ENCODE peak calls at places on chromosomes 16 and 17, in ten cellular contexts. A is HTR-8/SVneo; N is activated T-helper 1 cell treated with anti-CD3 and anti-CD28 coated beads, Interleukin-2, amount 50 U/mL, for 16 hours; V is LoVo; H is neural crest cell; M is HS-5; R is OCI-LY7; F is mammary epithelial cell; S is RWPE1; W is HCEC 1CT. Q is an unnamed sample.

GRCh38 chr17:13600475-13601316 is 1.0 kb downstream of the HS3ST3A1 start:
- DNase-seq in F (no peak), A (no peak), N (no peak), V (no peak), S (no peak), H (peak; percentile 34), M (no peak), R (no peak), W (peak; percentile 51), Q (no peak)

GRCh38 chr16:55120408-55120807 is 189.7 kb downstream of the IRX5 start:
- DNase-seq in W (no peak), V (no peak), M (no peak), A (no peak), S (no peak), R (no peak), N (no peak), F (peak; percentile 16), H (no peak), Q (no peak)

GRCh38 chr17:4230142-4230541 is 33.6 kb downstream of the ANKFY1 start:
- DNase-seq in A (peak; percentile 90), W (peak; percentile 97), N (no peak), H (no peak), F (peak; percentile 64), M (peak; percentile 89), R (no peak), S (peak; percentile 81), V (peak; percentile 41), Q (no peak)

GRCh38 chr17:44197980-44198720 is 1.5 kb downstream of the ATXN7L3 start:
- DNase-seq in N (no peak), H (no peak), A (peak; percentile 65), V (no peak), M (no peak), W (peak; percentile 72), F (peak; percentile 63), S (peak; percentile 45), R (peak; percentile 65), Q (peak; percentile 40)

GRCh38 chr17:21711182-21711581 is 18.9 kb downstream of the KCNJ18 start:
- DNase-seq in M (no peak), S (no peak), W (no peak), F (no peak), N (no peak), A (no peak), R (no peak), H (no peak), V (no peak), Q (no peak)

GRCh38 chr17:61808442-61808841 is 54.9 kb downstream of the BRIP1 start:
- DNase-seq in W (no peak), N (no peak), H (no peak), A (no peak), V (no peak), S (no peak), R (no peak), M (no peak), F (no peak), Q (no peak)

GRCh38 chr16:77834600-77834963 is 46.2 kb downstream of the VAT1L start:
- DNase-seq in N (no peak), R (no peak), V (no peak), F (no peak), H (no peak), W (peak; percentile 70), S (no peak), A (peak; percentile 72), M (peak; percentile 61), Q (peak; percentile 21)

GRCh38 chr17:19445105-19445504 is 34.1 kb downstream of the RNF112 start:
- DNase-seq in N (no peak), F (peak; percentile 8), A (no peak), R (no peak), H (no peak), W (no peak), V (no peak), S (no peak), M (no peak), Q (no peak)

GRCh38 chr17:5211458-5211857 is 19.8 kb upstream of the ZNF594 start:
- DNase-seq in R (no peak), H (no peak), M (no peak), A (no peak), W (no peak), V (no peak), S (no peak), N (no peak), F (no peak), Q (no peak)

GRCh38 chr17:66514227-66514806 is 211.9 kb downstream of the PRKCA start:
- DNase-seq in H (no peak), R (no peak), V (no peak), A (no peak), S (no peak), M (no peak), N (no peak), W (peak; percentile 70), F (peak; percentile 39), Q (no peak)

Q was measured in dermis microvascular lymphatic vessel endothelial cell.